ENCODE peak calls at places on chromosome 2, in seven cellular contexts. One of them, this sample, is unnamed.

GRCh38 chr2:135657806-135658582 is 83.7 kb upstream of the UBXN4 start:
- DNase-seq in CD8-positive, alpha-beta T cell: peak
- DNase-seq in astrocyte of the spinal cord: no peak
- DNase-seq in NB4: no peak
- DNase-seq in GM12865: no peak
- DNase-seq in kidney: no peak
- DNase-seq in endodermal cell: no peak
- DNase-seq in this sample: no peak

GRCh38 chr2:69985684-69986083 is 24.3 kb upstream of the ASPRV1 start:
- DNase-seq in CD8-positive, alpha-beta T cell: no peak
- DNase-seq in astrocyte of the spinal cord: no peak
- DNase-seq in NB4: peak
- DNase-seq in GM12865: no peak
- DNase-seq in kidney: no peak
- DNase-seq in endodermal cell: no peak
- DNase-seq in this sample: peak

GRCh38 chr2:238124488-238125126 is 13.9 kb upstream of the KLHL30 start:
- DNase-seq in CD8-positive, alpha-beta T cell: peak
- DNase-seq in astrocyte of the spinal cord: no peak
- DNase-seq in NB4: no peak
- DNase-seq in GM12865: no peak
- DNase-seq in kidney: peak
- DNase-seq in endodermal cell: no peak
- DNase-seq in this sample: no peak

GRCh38 chr2:103991591-103991990 is 862.3 kb upstream of the POU3F3 start:
- DNase-seq in CD8-positive, alpha-beta T cell: no peak
- DNase-seq in astrocyte of the spinal cord: no peak
- DNase-seq in NB4: peak
- DNase-seq in GM12865: peak
- DNase-seq in kidney: no peak
- DNase-seq in endodermal cell: no peak
- DNase-seq in this sample: no peak

GRCh38 chr2:121360566-121361300 is 75.7 kb upstream of the TFCP2L1 start:
- DNase-seq in CD8-positive, alpha-beta T cell: no peak
- DNase-seq in astrocyte of the spinal cord: peak
- DNase-seq in NB4: no peak
- DNase-seq in GM12865: no peak
- DNase-seq in kidney: no peak
- DNase-seq in endodermal cell: no peak
- DNase-seq in this sample: peak

GRCh38 chr2:6423944-6424343 is 441.8 kb downstream of the CMPK2 start:
- DNase-seq in CD8-positive, alpha-beta T cell: no peak
- DNase-seq in astrocyte of the spinal cord: no peak
- DNase-seq in NB4: peak
- DNase-seq in GM12865: peak
- DNase-seq in kidney: no peak
- DNase-seq in endodermal cell: no peak
- DNase-seq in this sample: no peak

GRCh38 chr2:8154936-8155335 is 526.9 kb upstream of the ID2 start:
- DNase-seq in CD8-positive, alpha-beta T cell: no peak
- DNase-seq in astrocyte of the spinal cord: peak
- DNase-seq in NB4: peak
- DNase-seq in GM12865: peak
- DNase-seq in kidney: no peak
- DNase-seq in endodermal cell: no peak
- DNase-seq in this sample: no peak

GRCh38 chr2:224401641-224402342 is at the start of gene FAM124B:
- DNase-seq in CD8-positive, alpha-beta T cell: no peak
- DNase-seq in astrocyte of the spinal cord: peak
- DNase-seq in NB4: peak
- DNase-seq in GM12865: peak
- DNase-seq in kidney: peak
- DNase-seq in endodermal cell: peak
- DNase-seq in this sample: no peak

GRCh38 chr2:234502285-234502918 is 5.5 kb upstream of the ARL4C start:
- DNase-seq in CD8-positive, alpha-beta T cell: no peak
- DNase-seq in astrocyte of the spinal cord: peak
- DNase-seq in NB4: no peak
- DNase-seq in GM12865: no peak
- DNase-seq in kidney: no peak
- DNase-seq in endodermal cell: no peak
- DNase-seq in this sample: no peak

GRCh38 chr2:75361486-75361885 is 162.2 kb upstream of the TACR1 start:
- DNase-seq in CD8-positive, alpha-beta T cell: no peak
- DNase-seq in astrocyte of the spinal cord: no peak
- DNase-seq in NB4: no peak
- DNase-seq in GM12865: no peak
- DNase-seq in kidney: no peak
- DNase-seq in endodermal cell: no peak
- DNase-seq in this sample: no peak

GRCh38 chr2:172442072-172442895 is 14.9 kb downstream of the ITGA6 start:
- DNase-seq in CD8-positive, alpha-beta T cell: peak
- DNase-seq in astrocyte of the spinal cord: peak
- DNase-seq in NB4: no peak
- DNase-seq in GM12865: no peak
- DNase-seq in kidney: peak
- DNase-seq in endodermal cell: no peak
- DNase-seq in this sample: peak

GRCh38 chr2:229133155-229133772 is 137.8 kb downstream of the PID1 start:
- DNase-seq in CD8-positive, alpha-beta T cell: no peak
- DNase-seq in astrocyte of the spinal cord: peak
- DNase-seq in NB4: peak
- DNase-seq in GM12865: peak
- DNase-seq in kidney: no peak
- DNase-seq in endodermal cell: no peak
- DNase-seq in this sample: no peak

GRCh38 chr2:36561223-36561944 is 36.6 kb downstream of the FEZ2 start:
- DNase-seq in CD8-positive, alpha-beta T cell: no peak
- DNase-seq in astrocyte of the spinal cord: peak
- DNase-seq in NB4: peak
- DNase-seq in GM12865: no peak
- DNase-seq in kidney: no peak
- DNase-seq in endodermal cell: no peak
- DNase-seq in this sample: peak

GRCh38 chr2:187390891-187391290 is 57.2 kb downstream of the CALCRL start:
- DNase-seq in CD8-positive, alpha-beta T cell: no peak
- DNase-seq in astrocyte of the spinal cord: peak
- DNase-seq in NB4: no peak
- DNase-seq in GM12865: no peak
- DNase-seq in kidney: no peak
- DNase-seq in endodermal cell: no peak
- DNase-seq in this sample: peak

DNA sequence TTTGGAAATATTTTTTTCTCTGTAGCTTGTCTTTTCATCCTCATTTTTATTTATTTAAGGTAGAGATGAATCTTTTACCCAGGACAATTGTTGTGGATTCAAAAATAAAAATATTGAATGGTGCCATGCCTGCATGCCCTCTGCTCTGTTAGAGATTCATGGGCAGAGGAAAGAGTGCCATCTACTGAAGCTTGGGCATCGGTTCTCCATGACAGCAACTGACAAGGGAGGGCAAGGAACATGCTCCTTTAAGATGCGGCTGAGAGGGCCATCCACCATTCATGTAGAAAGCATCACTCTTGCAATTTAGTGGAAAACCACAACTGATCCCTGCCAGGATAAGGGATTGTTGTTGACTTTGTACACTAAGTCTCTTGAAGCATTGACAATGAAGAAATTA is 79.9 kb downstream of the PARD3B start:
- DNase-seq in CD8-positive, alpha-beta T cell: no peak
- DNase-seq in astrocyte of the spinal cord: no peak
- DNase-seq in NB4: no peak
- DNase-seq in GM12865: peak
- DNase-seq in kidney: no peak
- DNase-seq in endodermal cell: no peak
- DNase-seq in this sample: no peak
- TF ChIP-seq CTCF in CD8-positive, alpha-beta T cell: no peak
- TF ChIP-seq CTCF in astrocyte of the spinal cord: no peak
- TF ChIP-seq CTCF in NB4: no peak
- TF ChIP-seq CTCF in GM12865: no peak
- TF ChIP-seq CTCF in kidney: peak
- TF ChIP-seq CTCF in endodermal cell: no peak
- TF ChIP-seq CTCF in this sample: peak

GRCh38 chr2:10331033-10331701 is 28.5 kb downstream of the HPCAL1 start:
- DNase-seq in CD8-positive, alpha-beta T cell: peak
- DNase-seq in astrocyte of the spinal cord: no peak
- DNase-seq in NB4: peak
- DNase-seq in GM12865: peak
- DNase-seq in kidney: peak
- DNase-seq in endodermal cell: peak
- DNase-seq in this sample: no peak
- H3K4me3 ChIP-seq in CD8-positive, alpha-beta T cell: peak
- H3K4me3 ChIP-seq in astrocyte of the spinal cord: no peak
- H3K4me3 ChIP-seq in NB4: peak
- H3K4me3 ChIP-seq in GM12865: peak
- H3K4me3 ChIP-seq in kidney: no peak
- H3K4me3 ChIP-seq in endodermal cell: no peak
- H3K4me3 ChIP-seq in this sample: no peak

GRCh38 chr2:66435549-66435875 is 587 bp downstream of the MEIS1 start:
- DNase-seq in CD8-positive, alpha-beta T cell: no peak
- DNase-seq in astrocyte of the spinal cord: peak
- DNase-seq in NB4: no peak
- DNase-seq in GM12865: no peak
- DNase-seq in kidney: no peak
- DNase-seq in endodermal cell: no peak
- DNase-seq in this sample: no peak
- TF ChIP-seq CTCF in CD8-positive, alpha-beta T cell: no peak
- TF ChIP-seq CTCF in astrocyte of the spinal cord: no peak
- TF ChIP-seq CTCF in NB4: no peak
- TF ChIP-seq CTCF in GM12865: no peak
- TF ChIP-seq CTCF in kidney: no peak
- TF ChIP-seq CTCF in endodermal cell: no peak
- TF ChIP-seq CTCF in this sample: no peak

GRCh38 chr2:201261471-201261870 is 1.1 kb downstream of the CASP8 start:
- DNase-seq in CD8-positive, alpha-beta T cell: peak
- DNase-seq in astrocyte of the spinal cord: no peak
- DNase-seq in NB4: peak
- DNase-seq in GM12865: peak
- DNase-seq in kidney: no peak
- DNase-seq in endodermal cell: peak
- DNase-seq in this sample: no peak

GRCh38 chr2:201263774-201264173 is 3.4 kb downstream of the CASP8 start:
- DNase-seq in CD8-positive, alpha-beta T cell: no peak
- DNase-seq in astrocyte of the spinal cord: no peak
- DNase-seq in NB4: no peak
- DNase-seq in GM12865: peak
- DNase-seq in kidney: no peak
- DNase-seq in endodermal cell: no peak
- DNase-seq in this sample: no peak

GRCh38 chr2:201260302-201260800 is at the start of gene CASP8:
- DNase-seq in CD8-positive, alpha-beta T cell: peak
- DNase-seq in astrocyte of the spinal cord: no peak
- DNase-seq in NB4: peak
- DNase-seq in GM12865: peak
- DNase-seq in kidney: no peak
- DNase-seq in endodermal cell: peak
- DNase-seq in this sample: no peak

GRCh38 chr2:201262718-201263117 is 2.4 kb downstream of the CASP8 start:
- DNase-seq in CD8-positive, alpha-beta T cell: no peak
- DNase-seq in astrocyte of the spinal cord: no peak
- DNase-seq in NB4: no peak
- DNase-seq in GM12865: no peak
- DNase-seq in kidney: no peak
- DNase-seq in endodermal cell: no peak
- DNase-seq in this sample: no peak

GRCh38 chr2:201261911-201262310 is 1.6 kb downstream of the CASP8 start:
- DNase-seq in CD8-positive, alpha-beta T cell: no peak
- DNase-seq in astrocyte of the spinal cord: no peak
- DNase-seq in NB4: peak
- DNase-seq in GM12865: no peak
- DNase-seq in kidney: no peak
- DNase-seq in endodermal cell: no peak
- DNase-seq in this sample: no peak
- H3K4me3 ChIP-seq in CD8-positive, alpha-beta T cell: peak
- H3K4me3 ChIP-seq in astrocyte of the spinal cord: no peak
- H3K4me3 ChIP-seq in NB4: peak
- H3K4me3 ChIP-seq in GM12865: no peak
- H3K4me3 ChIP-seq in kidney: no peak
- H3K4me3 ChIP-seq in endodermal cell: no peak
- H3K4me3 ChIP-seq in this sample: no peak

DNA sequence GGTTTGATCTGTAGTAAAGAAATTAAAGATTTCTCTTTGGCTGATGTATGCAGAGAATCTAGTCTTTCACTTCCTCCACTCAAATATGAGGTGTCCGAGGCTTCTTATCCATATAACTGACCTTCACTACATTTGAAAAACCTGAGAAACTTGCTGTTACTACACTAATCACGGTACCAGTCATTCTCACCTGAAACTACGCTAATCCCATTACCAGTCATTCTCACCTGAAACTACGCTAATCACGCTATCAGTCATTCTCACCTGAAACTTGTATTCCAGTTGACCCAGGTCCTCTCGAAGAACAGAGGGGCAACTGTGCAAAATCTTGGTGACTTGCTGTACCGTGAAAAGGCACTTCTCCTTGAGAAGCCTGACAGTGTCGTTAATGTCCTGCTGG is 5.1 kb downstream of the MTERF4 start:
- DNase-seq in CD8-positive, alpha-beta T cell: no peak
- DNase-seq in astrocyte of the spinal cord: no peak
- DNase-seq in NB4: no peak
- DNase-seq in GM12865: peak
- DNase-seq in kidney: no peak
- DNase-seq in endodermal cell: peak
- DNase-seq in this sample: no peak
- TF ChIP-seq CTCF in CD8-positive, alpha-beta T cell: no peak
- TF ChIP-seq CTCF in astrocyte of the spinal cord: no peak
- TF ChIP-seq CTCF in NB4: no peak
- TF ChIP-seq CTCF in GM12865: no peak
- TF ChIP-seq CTCF in kidney: no peak
- TF ChIP-seq CTCF in endodermal cell: no peak
- TF ChIP-seq CTCF in this sample: no peak

This sample was measured in AG09309.